ENCODE peak calls at places on chromosome 14, in six cellular contexts. E is right atrium auricular region, A is endodermal cell, M is Peyer's patch, L is transverse colon, J is sigmoid colon. Z is an unnamed sample.

GRCh38 chr14:77051101-77051500 is 22.6 kb upstream of the IRF2BPL start:
- DNase-seq in E (peak), A (no peak), M (no peak), L (no peak), J (peak), Z (no peak)

GRCh38 chr14:87179936-87180335 is 813.0 kb downstream of the GALC start:
- DNase-seq in E (no peak), A (no peak), M (no peak), L (no peak), J (no peak), Z (no peak)

GRCh38 chr14:52073251-52073650 is 4.4 kb upstream of the NID2 start:
- DNase-seq in E (no peak), A (no peak), M (no peak), L (no peak), J (no peak), Z (no peak)

GRCh38 chr14:52494444-52494843 is 57.9 kb downstream of the TXNDC16 start:
- DNase-seq in E (no peak), A (no peak), M (no peak), L (no peak), J (no peak), Z (no peak)

GRCh38 chr14:75660238-75660629 is 442 bp downstream of the ERG28 start:
- DNase-seq in E (no peak), A (no peak), M (no peak), L (no peak), J (no peak), Z (no peak)

GRCh38 chr14:102758087-102758486 is 19.2 kb upstream of the TRAF3 start:
- DNase-seq in E (no peak), A (no peak), M (no peak), L (no peak), J (no peak), Z (no peak)

GRCh38 chr14:54839681-54840080 is 62.9 kb downstream of the GCH1 start:
- DNase-seq in E (peak), A (no peak), M (no peak), L (no peak), J (peak), Z (no peak)

GRCh38 chr14:36514278-36515104 is 5.5 kb downstream of the NKX2-1 start:
- DNase-seq in E (no peak), A (peak), M (no peak), L (no peak), J (no peak), Z (peak)

GRCh38 chr14:41225433-41225832 is 381.2 kb upstream of the LRFN5 start:
- DNase-seq in E (no peak), A (no peak), M (no peak), L (no peak), J (no peak), Z (no peak)

GRCh38 chr14:24913026-24913425 is 136.9 kb downstream of the STXBP6 start:
- DNase-seq in E (no peak), A (no peak), M (no peak), L (no peak), J (no peak), Z (no peak)

GRCh38 chr14:70094631-70095030 is 94.1 kb downstream of the SLC8A3 start:
- DNase-seq in E (no peak), A (no peak), M (no peak), L (no peak), J (no peak), Z (no peak)

GRCh38 chr14:58832010-58832409 is 194.2 kb downstream of the DACT1 start:
- DNase-seq in E (no peak), A (no peak), M (no peak), L (peak), J (no peak), Z (no peak)

GRCh38 chr14:58839233-58839632 is 201.5 kb downstream of the DACT1 start:
- DNase-seq in E (no peak), A (no peak), M (no peak), L (no peak), J (no peak), Z (no peak)

GRCh38 chr14:58833634-58834378 is 196.0 kb downstream of the DACT1 start:
- DNase-seq in E (no peak), A (no peak), M (no peak), L (no peak), J (no peak), Z (no peak)

DNA sequence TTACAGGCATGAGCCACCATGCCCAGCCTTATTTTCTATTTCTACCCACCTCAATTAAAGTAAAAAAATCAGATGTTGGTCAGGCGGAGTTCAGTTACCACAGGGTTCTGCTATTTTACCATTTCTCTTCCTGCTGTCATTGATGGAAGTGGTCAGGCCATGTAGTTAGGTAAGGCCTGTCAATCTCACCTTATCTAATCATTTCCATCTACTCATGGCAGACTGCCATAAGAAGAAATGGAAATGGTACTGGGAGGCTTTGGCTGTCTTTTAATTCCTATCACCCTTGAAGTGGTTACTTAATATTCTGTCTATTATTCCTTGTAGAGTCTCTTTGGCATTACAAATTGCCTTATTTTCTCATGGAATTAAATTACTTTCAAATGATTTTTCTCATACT is 198.5 kb downstream of the DACT1 start:
- DNase-seq in E (no peak), A (no peak), M (no peak), L (no peak), J (no peak), Z (no peak)
- H3K27ac ChIP-seq in E (no peak), A (no peak), M (no peak), L (no peak), J (no peak), Z (no peak)

GRCh38 chr14:38256358-38256840 is 506 bp upstream of the CLEC14A start:
- DNase-seq in E (peak), A (no peak), M (no peak), L (no peak), J (no peak), Z (peak)
- H3K27ac ChIP-seq in E (peak), A (no peak), M (peak), L (no peak), J (peak), Z (no peak)

GRCh38 chr14:64956697-64957412 is 14.3 kb upstream of the GPX2 start:
- DNase-seq in E (no peak), A (no peak), M (no peak), L (no peak), J (peak), Z (no peak)
- H3K27ac ChIP-seq in E (no peak), A (no peak), M (no peak), L (no peak), J (no peak), Z (no peak)

GRCh38 chr14:34858765-34859164 is 16.4 kb downstream of the BAZ1A start:
- DNase-seq in E (no peak), A (no peak), M (no peak), L (no peak), J (no peak), Z (no peak)

GRCh38 chr14:34857689-34858449 is 17.3 kb downstream of the BAZ1A start:
- DNase-seq in E (no peak), A (no peak), M (no peak), L (no peak), J (no peak), Z (no peak)

GRCh38 chr14:34851395-34851794 is 23.8 kb downstream of the BAZ1A start:
- DNase-seq in E (no peak), A (no peak), M (no peak), L (no peak), J (no peak), Z (no peak)

GRCh38 chr14:34853041-34853440 is 22.1 kb downstream of the BAZ1A start:
- DNase-seq in E (no peak), A (no peak), M (no peak), L (no peak), J (no peak), Z (no peak)
- H3K27ac ChIP-seq in E (no peak), A (no peak), M (no peak), L (no peak), J (no peak), Z (no peak)

GRCh38 chr14:23296012-23296777 is 6.5 kb downstream of the PPP1R3E start:
- DNase-seq in E (peak), A (no peak), M (no peak), L (no peak), J (no peak), Z (no peak)
- H3K27ac ChIP-seq in E (no peak), A (no peak), M (no peak), L (no peak), J (no peak), Z (no peak)

GRCh38 chr14:91041450-91041849 is 19.0 kb downstream of the RPS6KA5 start:
- DNase-seq in E (no peak), A (no peak), M (no peak), L (no peak), J (no peak), Z (no peak)

GRCh38 chr14:91036741-91037469 is 23.5 kb downstream of the RPS6KA5 start:
- DNase-seq in E (no peak), A (no peak), M (no peak), L (no peak), J (no peak), Z (no peak)

GRCh38 chr14:91040545-91040944 is 19.9 kb downstream of the RPS6KA5 start:
- DNase-seq in E (no peak), A (no peak), M (no peak), L (no peak), J (no peak), Z (no peak)

GRCh38 chr14:91035855-91036254 is 24.6 kb downstream of the RPS6KA5 start:
- DNase-seq in E (no peak), A (no peak), M (no peak), L (no peak), J (no peak), Z (no peak)

GRCh38 chr14:91038439-91038838 is 22.0 kb downstream of the RPS6KA5 start:
- DNase-seq in E (no peak), A (no peak), M (no peak), L (no peak), J (no peak), Z (no peak)
- H3K27ac ChIP-seq in E (no peak), A (no peak), M (no peak), L (no peak), J (no peak), Z (no peak)

GRCh38 chr14:50026396-50026795 is 90.0 kb downstream of the VCPKMT start:
- DNase-seq in E (no peak), A (no peak), M (no peak), L (no peak), J (no peak), Z (no peak)
- H3K27ac ChIP-seq in E (no peak), A (no peak), M (no peak), L (no peak), J (no peak), Z (no peak)